ENCODE peak calls at places on chromosomes 3 and 15, in seven cellular contexts. R is HepG2, Q is IMR-90, L is fibroblast of lung, N is HCT116, A is A549, D is GM23338. X is an unnamed sample.

GRCh38 chr3:40468018-40468417 is 8.9 kb upstream of the ZNF619 start:
- DNase-seq in R (peak), Q (no peak), L (no peak), N (no peak), A (no peak), D (no peak), X (no peak)

GRCh38 chr3:109118584-109118983 is 650 bp upstream of the MORC1 start:
- DNase-seq in R (no peak), Q (no peak), L (no peak), N (no peak), A (no peak), D (no peak), X (no peak)

GRCh38 chr3:39812537-39812936 is 3.1 kb downstream of the MYRIP start:
- DNase-seq in R (peak), Q (no peak), L (no peak), N (no peak), A (no peak), D (peak), X (peak)

GRCh38 chr15:93288718-93289117 is 199.7 kb upstream of the RGMA start:
- DNase-seq in R (no peak), Q (no peak), L (no peak), N (no peak), A (no peak), D (no peak), X (no peak)

GRCh38 chr15:44207643-44208042 is 12.6 kb upstream of the FRMD5 start:
- DNase-seq in R (no peak), Q (peak), L (peak), N (no peak), A (no peak), D (no peak), X (no peak)

GRCh38 chr3:38367709-38368108 is 21.1 kb downstream of the XYLB start:
- DNase-seq in R (no peak), Q (no peak), L (no peak), N (no peak), A (no peak), D (no peak), X (no peak)

GRCh38 chr3:181609156-181609767 is 102.5 kb upstream of the SOX2 start:
- DNase-seq in R (no peak), Q (no peak), L (no peak), N (no peak), A (no peak), D (peak), X (no peak)

GRCh38 chr15:48371961-48372360 is 40.7 kb downstream of the DUT start:
- DNase-seq in R (no peak), Q (no peak), L (no peak), N (no peak), A (no peak), D (no peak), X (no peak)

GRCh38 chr3:42123824-42124500 is 32.8 kb downstream of the TRAK1 start:
- DNase-seq in R (no peak), Q (no peak), L (no peak), N (no peak), A (no peak), D (no peak), X (no peak)

GRCh38 chr15:59178151-59178705 is 28.4 kb upstream of the LDHAL6B start:
- DNase-seq in R (no peak), Q (no peak), L (no peak), N (no peak), A (no peak), D (no peak), X (no peak)

GRCh38 chr15:51924146-51925068 is 47.2 kb downstream of the LEO1 start:
- DNase-seq in R (no peak), Q (no peak), L (no peak), N (no peak), A (no peak), D (peak), X (no peak)

GRCh38 chr15:46786886-46787285 is 930.4 kb upstream of the SEMA6D start:
- DNase-seq in R (no peak), Q (no peak), L (no peak), N (no peak), A (no peak), D (peak), X (no peak)

GRCh38 chr3:123159926-123160635 is 41.7 kb upstream of the SEC22A start:
- DNase-seq in R (no peak), Q (peak), L (no peak), N (no peak), A (no peak), D (no peak), X (no peak)

GRCh38 chr3:13532661-13533060 is 16.3 kb upstream of the FBLN2 start:
- DNase-seq in R (no peak), Q (no peak), L (no peak), N (no peak), A (no peak), D (no peak), X (no peak)

GRCh38 chr15:55703873-55704285 is 39.1 kb downstream of the PRTG start:
- DNase-seq in R (no peak), Q (peak), L (peak), N (no peak), A (no peak), D (no peak), X (no peak)

GRCh38 chr3:151787626-151788025 is 26.3 kb upstream of the AADAC start:
- DNase-seq in R (no peak), Q (peak), L (no peak), N (no peak), A (no peak), D (no peak), X (no peak)

GRCh38 chr15:42736178-42736792 is 643 bp downstream of the CDAN1 start:
- DNase-seq in R (no peak), Q (no peak), L (peak), N (no peak), A (no peak), D (peak), X (peak)

GRCh38 chr3:100954990-100955389 is 38.2 kb downstream of the ABI3BP start:
- DNase-seq in R (no peak), Q (peak), L (peak), N (no peak), A (no peak), D (no peak), X (no peak)

GRCh38 chr15:52764731-52765130 is 25.4 kb downstream of the ONECUT1 start:
- DNase-seq in R (no peak), Q (no peak), L (no peak), N (no peak), A (no peak), D (no peak), X (no peak)

GRCh38 chr3:51637941-51638471 is 33.0 kb upstream of the TEX264 start:
- DNase-seq in R (peak), Q (peak), L (peak), N (peak), A (peak), D (peak), X (peak)

GRCh38 chr15:98853593-98854420 is 153.8 kb downstream of the PGPEP1L start:
- DNase-seq in R (no peak), Q (no peak), L (peak), N (no peak), A (peak), D (peak), X (no peak)

GRCh38 chr3:195929452-195929851 is 21.1 kb upstream of the TNK2 start:
- DNase-seq in R (peak), Q (no peak), L (no peak), N (no peak), A (no peak), D (peak), X (no peak)

GRCh38 chr3:71400986-71401451 is 182.5 kb downstream of the FOXP1 start:
- DNase-seq in R (peak), Q (no peak), L (no peak), N (no peak), A (no peak), D (no peak), X (peak)

GRCh38 chr3:119731545-119732343 is 28.9 kb downstream of the CFAP91 start:
- DNase-seq in R (no peak), Q (peak), L (peak), N (no peak), A (no peak), D (no peak), X (peak)

GRCh38 chr3:160448845-160449659 is 534 bp downstream of the TRIM59 start:
- DNase-seq in R (no peak), Q (peak), L (peak), N (no peak), A (peak), D (no peak), X (peak)

GRCh38 chr15:28004143-28005003 is 94.7 kb downstream of the OCA2 start:
- DNase-seq in R (no peak), Q (no peak), L (no peak), N (no peak), A (no peak), D (no peak), X (no peak)

GRCh38 chr15:91055548-91056331 is 33.3 kb upstream of the VPS33B start:
- DNase-seq in R (peak), Q (peak), L (peak), N (peak), A (peak), D (peak), X (peak)

GRCh38 chr3:37453393-37454391 is 279.3 kb upstream of the LRRFIP2 start:
- DNase-seq in R (peak), Q (no peak), L (peak), N (no peak), A (no peak), D (peak), X (no peak)

GRCh38 chr3:61172684-61173083 is 78.6 kb downstream of the FHIT start:
- DNase-seq in R (peak), Q (no peak), L (no peak), N (no peak), A (no peak), D (peak), X (no peak)

GRCh38 chr15:36406366-36406765 is 173.1 kb upstream of the CDIN1 start:
- DNase-seq in R (no peak), Q (no peak), L (no peak), N (no peak), A (no peak), D (no peak), X (no peak)

GRCh38 chr3:35440826-35441225 is 198.5 kb upstream of the ARPP21 start:
- DNase-seq in R (no peak), Q (no peak), L (no peak), N (no peak), A (no peak), D (no peak), X (no peak)

DNA sequence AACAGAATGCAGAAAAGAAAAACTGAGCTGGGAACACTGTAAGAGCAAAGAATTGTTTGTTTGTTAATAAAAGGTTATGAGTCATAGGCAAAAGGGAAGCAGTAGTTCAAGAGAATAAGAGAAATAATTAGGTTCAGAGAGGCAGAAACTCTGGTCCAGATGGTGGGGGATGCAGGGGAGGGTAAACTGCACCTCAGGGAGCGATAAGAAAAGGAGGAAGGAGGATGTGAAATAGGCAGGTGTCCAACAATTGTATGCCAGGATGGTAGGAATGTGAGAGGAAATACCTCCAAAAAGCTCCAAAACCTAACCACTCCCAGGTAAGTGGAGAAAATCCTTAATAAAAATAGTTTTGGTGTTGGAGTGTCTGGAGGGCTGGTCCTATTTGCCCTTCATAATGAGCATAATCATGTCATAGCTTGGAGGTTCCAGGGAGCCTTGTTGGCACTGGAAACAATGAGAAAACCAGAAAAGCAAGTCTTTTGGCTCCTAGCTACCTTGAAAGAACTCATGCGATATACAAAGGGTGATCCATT is 405.4 kb upstream of the TBL1XR1 start:
- DNase-seq in R (no peak), Q (peak), L (no peak), N (no peak), A (no peak), D (no peak), X (no peak)
- H3K4me2 ChIP-seq in R (no peak), Q (no peak), L (no peak), N (peak), A (peak), D (no peak), X (no peak)

GRCh38 chr3:56759532-56759931 is 42.2 kb downstream of the ARHGEF3 start:
- DNase-seq in R (no peak), Q (no peak), L (no peak), N (no peak), A (no peak), D (no peak), X (no peak)
- H3K4me2 ChIP-seq in R (no peak), Q (no peak), L (no peak), N (no peak), A (no peak), D (no peak), X (no peak)

DNA sequence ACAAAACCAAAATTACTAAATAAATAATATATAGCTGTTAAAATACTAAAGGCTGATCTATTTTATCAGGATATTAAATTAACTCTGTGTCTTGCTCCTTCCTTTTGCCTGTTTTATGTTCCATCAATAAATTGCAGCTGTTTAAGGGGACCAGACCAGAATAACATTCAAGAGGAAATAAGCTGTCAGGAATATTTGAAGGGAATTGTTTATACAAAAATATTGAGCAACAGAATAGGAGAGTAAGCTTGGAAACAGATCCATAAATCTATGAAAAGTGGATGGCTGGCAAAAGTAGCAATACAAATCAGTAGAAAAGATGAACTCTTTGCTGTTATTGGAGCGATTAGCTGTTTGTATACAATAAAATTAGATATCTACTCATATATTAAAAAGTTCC is 36.1 kb upstream of the PLSCR2 start:
- DNase-seq in R (no peak), Q (no peak), L (peak), N (no peak), A (no peak), D (no peak), X (no peak)
- H3K4me2 ChIP-seq in R (no peak), Q (no peak), L (no peak), N (no peak), A (peak), D (no peak), X (no peak)

GRCh38 chr15:64099379-64099778 is 3.6 kb downstream of the SNX1 start:
- DNase-seq in R (no peak), Q (no peak), L (no peak), N (no peak), A (no peak), D (no peak), X (no peak)
- H3K4me2 ChIP-seq in R (peak), Q (no peak), L (no peak), N (no peak), A (no peak), D (no peak), X (no peak)

DNA sequence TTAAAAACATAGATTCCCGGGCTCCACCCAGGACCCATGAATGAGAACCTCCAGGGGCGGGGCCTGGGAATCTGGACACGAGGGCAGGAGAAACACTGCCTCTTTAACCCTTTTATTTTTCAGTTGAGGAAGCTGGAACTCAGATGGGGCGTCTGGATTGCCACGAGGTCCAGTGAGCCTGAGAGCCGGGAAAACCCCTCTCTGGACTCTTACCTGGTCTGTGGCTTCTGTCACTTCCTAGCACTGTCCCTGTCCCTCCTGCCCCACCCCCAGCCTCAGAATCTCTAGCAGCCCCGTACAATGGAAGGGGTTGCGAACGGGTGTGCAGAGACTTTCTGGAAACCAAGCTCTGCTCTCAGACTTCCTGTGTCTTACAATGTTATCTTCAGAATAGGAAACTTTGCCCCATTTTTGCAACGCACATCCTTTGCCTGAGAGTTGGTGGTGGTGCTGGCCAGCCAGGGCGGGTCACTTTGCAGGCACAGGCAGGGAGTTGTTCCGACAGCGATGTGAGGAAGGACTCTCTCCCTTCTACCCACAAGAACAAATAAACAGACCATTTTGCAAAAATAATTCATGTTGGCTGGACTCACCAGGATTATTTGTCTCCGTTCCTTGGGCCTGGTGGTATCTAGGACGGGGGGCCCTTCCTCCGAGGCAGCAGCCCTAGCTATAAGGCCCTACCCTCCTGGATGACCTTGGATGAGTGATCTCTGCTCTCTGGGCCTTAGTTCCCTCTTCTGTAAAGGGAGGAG is 59.1 kb downstream of the SMAD6 start:
- DNase-seq in R (no peak), Q (no peak), L (peak), N (no peak), A (no peak), D (no peak), X (no peak)
- H3K4me2 ChIP-seq in R (no peak), Q (no peak), L (no peak), N (peak), A (peak), D (no peak), X (no peak)

DNA sequence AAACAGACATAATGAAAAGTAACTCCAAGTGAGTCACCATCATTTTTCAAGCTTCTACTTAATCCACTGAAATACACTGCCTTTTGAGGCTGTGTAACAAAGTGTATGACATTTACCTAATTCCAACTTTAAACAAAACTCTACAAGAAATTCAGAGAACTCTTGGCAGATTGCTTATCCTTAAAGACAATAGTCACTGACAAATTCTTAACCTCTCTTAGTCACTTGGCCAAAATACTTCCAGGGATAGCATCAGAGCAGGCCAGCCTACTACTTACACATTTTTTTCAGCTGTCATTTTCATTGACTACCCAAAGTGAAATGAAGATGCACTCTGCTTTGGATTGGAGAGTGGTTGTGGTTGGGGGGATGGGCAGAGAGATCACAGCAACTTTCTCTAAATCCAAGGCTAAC is 3.6 kb downstream of the WWTR1 start:
- DNase-seq in R (no peak), Q (peak), L (peak), N (no peak), A (no peak), D (no peak), X (no peak)
- H3K4me2 ChIP-seq in R (peak), Q (peak), L (peak), N (peak), A (peak), D (peak), X (no peak)

GRCh38 chr3:185582871-185583270 is 3.2 kb upstream of the SENP2 start:
- DNase-seq in R (no peak), Q (no peak), L (no peak), N (no peak), A (no peak), D (no peak), X (peak)

GRCh38 chr3:185584681-185585080 is 1.4 kb upstream of the SENP2 start:
- DNase-seq in R (no peak), Q (no peak), L (no peak), N (no peak), A (peak), D (no peak), X (no peak)

GRCh38 chr3:185585523-185585861 is 603 bp upstream of the SENP2 start:
- DNase-seq in R (peak), Q (no peak), L (no peak), N (peak), A (no peak), D (no peak), X (no peak)

GRCh38 chr3:185582236-185582635 is 3.9 kb upstream of the SENP2 start:
- DNase-seq in R (no peak), Q (no peak), L (no peak), N (no peak), A (no peak), D (peak), X (no peak)

GRCh38 chr3:185583925-185584324 is 2.2 kb upstream of the SENP2 start:
- DNase-seq in R (peak), Q (no peak), L (no peak), N (no peak), A (no peak), D (peak), X (no peak)
- H3K4me2 ChIP-seq in R (peak), Q (no peak), L (no peak), N (no peak), A (no peak), D (peak), X (no peak)

GRCh38 chr3:111801697-111802655 is 57.1 kb upstream of the PHLDB2 start:
- DNase-seq in R (no peak), Q (peak), L (peak), N (no peak), A (peak), D (no peak), X (no peak)
- H3K4me2 ChIP-seq in R (no peak), Q (peak), L (peak), N (peak), A (peak), D (no peak), X (no peak)

GRCh38 chr3:21292971-21293370 is 458.0 kb downstream of the ZNF385D start:
- DNase-seq in R (no peak), Q (no peak), L (no peak), N (no peak), A (no peak), D (no peak), X (no peak)
- H3K4me2 ChIP-seq in R (no peak), Q (no peak), L (no peak), N (no peak), A (no peak), D (no peak), X (no peak)

X was measured in K562.